ENCODE peak calls at places on chromosomes 7 and 10, in five cellular contexts. D is SJSA1; W is right atrium auricular region; H is endothelial cell of umbilical vein; G is CD8-positive, alpha-beta memory T cell. R is an unnamed sample.

GRCh38 chr7:7537711-7538110 is 2.0 kb upstream of the COL28A1 start:
- DNase-seq in D (no peak), W (no peak), H (no peak), G (no peak), R (no peak)

GRCh38 chr10:103584216-103585010 is 90.9 kb downstream of the NEURL1 start:
- DNase-seq in D (no peak), W (no peak), H (no peak), G (peak), R (peak)

GRCh38 chr10:63773962-63774361 is 252.8 kb downstream of the REEP3 start:
- DNase-seq in D (no peak), W (no peak), H (no peak), G (no peak), R (no peak)

GRCh38 chr10:30782543-30783461 is 153.2 kb upstream of the LYZL2 start:
- DNase-seq in D (no peak), W (no peak), H (no peak), G (no peak), R (no peak)

GRCh38 chr10:63976538-63976937 is 455.3 kb downstream of the REEP3 start:
- DNase-seq in D (peak), W (no peak), H (peak), G (no peak), R (no peak)

GRCh38 chr10:105024184-105024583 is 383.1 kb downstream of the SORCS3 start:
- DNase-seq in D (no peak), W (no peak), H (no peak), G (no peak), R (no peak)

GRCh38 chr7:19146699-19147098 is 1.5 kb upstream of the FERD3L start:
- DNase-seq in D (no peak), W (no peak), H (peak), G (no peak), R (no peak)

GRCh38 chr10:46536171-46536570 is 20.3 kb downstream of the GPRIN2 start:
- DNase-seq in D (no peak), W (no peak), H (no peak), G (no peak), R (no peak)

GRCh38 chr7:86972072-86972471 is 87.4 kb downstream of the ELAPOR2 start:
- DNase-seq in D (no peak), W (no peak), H (no peak), G (no peak), R (no peak)

GRCh38 chr7:130063036-130063435 is 7.3 kb upstream of the KLHDC10 start:
- DNase-seq in D (peak), W (no peak), H (peak), G (peak), R (peak)

GRCh38 chr7:28582226-28582625 is 169.9 kb downstream of the CREB5 start:
- DNase-seq in D (no peak), W (no peak), H (no peak), G (no peak), R (no peak)

GRCh38 chr10:101570764-101571572 is 17.1 kb downstream of the POLL start:
- DNase-seq in D (no peak), W (no peak), H (no peak), G (no peak), R (no peak)

GRCh38 chr10:79132681-79133381 is 64.1 kb downstream of the ZMIZ1 start:
- DNase-seq in D (no peak), W (no peak), H (no peak), G (no peak), R (no peak)
- H3K27ac ChIP-seq in D (no peak), W (peak), H (no peak), G (peak), R (no peak)

GRCh38 chr7:65972976-65973375 is 9.0 kb downstream of the GUSB start:
- DNase-seq in D (no peak), W (no peak), H (no peak), G (no peak), R (no peak)
- H3K27ac ChIP-seq in D (no peak), W (no peak), H (no peak), G (no peak), R (no peak)

GRCh38 chr7:156984209-156984891 is 26.1 kb downstream of the MNX1 start:
- DNase-seq in D (no peak), W (no peak), H (no peak), G (no peak), R (no peak)
- H3K27ac ChIP-seq in D (no peak), W (no peak), H (no peak), G (no peak), R (no peak)

GRCh38 chr10:118045154-118045841 is 1.4 kb downstream of the RAB11FIP2 start:
- DNase-seq in D (no peak), W (no peak), H (peak), G (no peak), R (no peak)
- H3K27ac ChIP-seq in D (no peak), W (peak), H (no peak), G (peak), R (no peak)

GRCh38 chr7:65907501-65908198 is 34.8 kb downstream of the VKORC1L1 start:
- DNase-seq in D (no peak), W (no peak), H (no peak), G (no peak), R (no peak)

GRCh38 chr7:65915921-65916657 is 43.2 kb downstream of the VKORC1L1 start:
- DNase-seq in D (no peak), W (no peak), H (no peak), G (no peak), R (no peak)

GRCh38 chr7:65910237-65910636 is 37.4 kb downstream of the VKORC1L1 start:
- DNase-seq in D (no peak), W (no peak), H (no peak), G (no peak), R (no peak)

GRCh38 chr7:65912220-65912619 is 39.3 kb downstream of the VKORC1L1 start:
- DNase-seq in D (no peak), W (no peak), H (no peak), G (no peak), R (no peak)
- H3K27ac ChIP-seq in D (no peak), W (no peak), H (no peak), G (no peak), R (no peak)

R was measured in CD4-positive, alpha-beta T cell.